ENCODE peak calls at places on chromosomes 7 and 10, in six cellular contexts. D is H1, X is GM12891, L is HepG2, F is K562, B is GM12878. V is an unnamed sample.

GRCh38 chr10:93261961-93262610 is 188.4 kb downstream of the CYP26A1 start:
- DNase-seq in D (no peak), X (no peak), L (no peak), F (no peak), B (no peak), V (no peak)

GRCh38 chr7:151755131-151755787 is 121.7 kb downstream of the PRKAG2 start:
- DNase-seq in D (no peak), X (no peak), L (no peak), F (no peak), B (no peak), V (no peak)

GRCh38 chr7:134024729-134025128 is 102.4 kb upstream of the LRGUK start:
- DNase-seq in D (no peak), X (no peak), L (no peak), F (no peak), B (no peak), V (no peak)

GRCh38 chr10:22344204-22344603 is 1.1 kb upstream of the SPAG6 start:
- DNase-seq in D (no peak), X (no peak), L (no peak), F (no peak), B (no peak), V (no peak)

GRCh38 chr10:87696922-87697714 is 37.4 kb downstream of the PAPSS2 start:
- DNase-seq in D (no peak), X (no peak), L (no peak), F (no peak), B (no peak), V (no peak)

GRCh38 chr10:77393821-77394501 is 243.6 kb downstream of the KCNMA1 start:
- DNase-seq in D (no peak), X (no peak), L (no peak), F (no peak), B (no peak), V (no peak)

GRCh38 chr7:157279973-157280841 is 56.6 kb upstream of the DNAJB6 start:
- DNase-seq in D (no peak), X (no peak), L (no peak), F (no peak), B (no peak), V (no peak)

GRCh38 chr10:50651808-50652207 is 28.1 kb upstream of the SGMS1 start:
- DNase-seq in D (no peak), X (no peak), L (no peak), F (no peak), B (no peak), V (no peak)

DNA sequence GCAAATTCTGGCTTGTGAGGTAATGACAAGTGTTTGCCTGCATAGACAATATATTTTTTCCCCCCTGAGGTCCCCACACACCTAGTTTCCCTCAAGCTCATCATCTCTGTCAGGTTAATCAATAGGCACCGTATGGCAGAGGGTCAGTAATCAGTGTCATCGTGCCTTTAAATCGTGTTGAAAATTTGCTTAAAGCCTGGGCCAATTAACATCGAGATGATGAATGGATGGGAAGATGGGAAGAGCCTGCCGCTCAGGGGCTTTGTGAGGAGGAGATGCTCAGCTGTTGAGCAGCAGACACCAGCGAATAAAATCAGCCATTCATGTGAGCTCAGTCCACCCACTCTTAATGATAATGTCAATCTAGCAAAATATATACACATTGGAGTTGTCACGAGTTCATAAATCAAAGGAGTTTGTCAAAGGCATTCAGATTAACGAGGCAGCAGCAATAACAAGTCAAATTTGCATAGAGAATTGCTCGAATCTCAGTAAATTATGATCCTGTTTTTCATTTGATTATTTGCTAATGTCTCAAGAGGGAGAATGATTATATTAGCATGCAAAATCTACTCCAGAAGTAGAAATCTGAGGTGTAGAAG is 97.7 kb downstream of the BTRC start:
- DNase-seq in D (no peak), X (no peak), L (no peak), F (no peak), B (no peak), V (no peak)
- TF ChIP-seq POLR2A in D (no peak), X (no peak), L (no peak), F (no peak), B (no peak), V (no peak)

GRCh38 chr10:80507484-80507880 is 30.2 kb upstream of the SH2D4B start:
- DNase-seq in D (no peak), X (no peak), L (no peak), F (no peak), B (no peak), V (no peak)

GRCh38 chr10:80506836-80507483 is 30.7 kb upstream of the SH2D4B start:
- DNase-seq in D (no peak), X (no peak), L (no peak), F (no peak), B (no peak), V (no peak)

GRCh38 chr10:80509403-80510161 is 28.1 kb upstream of the SH2D4B start:
- DNase-seq in D (no peak), X (no peak), L (no peak), F (no peak), B (no peak), V (no peak)

GRCh38 chr10:80506189-80506575 is 31.5 kb upstream of the SH2D4B start:
- DNase-seq in D (no peak), X (no peak), L (peak), F (no peak), B (no peak), V (no peak)

GRCh38 chr10:80509108-80509402 is 28.6 kb upstream of the SH2D4B start:
- DNase-seq in D (no peak), X (no peak), L (no peak), F (no peak), B (no peak), V (no peak)
- TF ChIP-seq POLR2AphosphoS5 in D (no peak), X (no peak), L (no peak), F (no peak), B (no peak), V (no peak)

DNA sequence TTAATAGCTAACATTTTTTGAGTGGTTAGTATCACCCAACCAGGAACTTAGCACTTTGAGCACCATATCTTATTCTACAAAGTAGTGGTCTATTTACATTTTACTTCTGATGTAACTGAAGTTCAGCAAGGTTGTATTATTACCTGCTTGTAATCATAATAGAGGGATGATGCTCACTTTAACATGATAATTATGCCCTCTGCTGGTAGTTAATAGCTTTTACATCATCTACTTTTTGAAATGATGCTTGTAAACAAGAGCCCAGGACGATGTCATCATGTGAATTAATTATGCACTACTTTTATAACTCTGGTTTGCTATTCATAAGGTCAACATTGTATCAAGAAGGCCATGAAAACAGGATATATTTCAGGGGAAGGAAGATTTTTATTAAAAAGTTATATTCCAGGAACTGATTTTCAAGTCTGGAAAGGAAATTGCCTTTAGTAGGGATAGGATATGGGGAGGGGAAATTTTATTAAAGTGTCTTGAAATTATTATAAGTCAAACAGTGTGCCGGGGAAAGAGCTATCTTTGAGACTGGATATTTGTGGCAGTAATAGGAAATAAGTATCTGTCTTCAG is 80.3 kb upstream of the SCIN start:
- DNase-seq in D (no peak), X (no peak), L (peak), F (peak), B (no peak), V (no peak)
- TF ChIP-seq TAF1 in D (no peak), X (no peak), L (no peak), F (no peak), B (no peak), V (no peak)

GRCh38 chr10:118342638-118343020 is 505 bp upstream of the FAM204A start:
- DNase-seq in D (no peak), X (no peak), L (peak), F (no peak), B (no peak), V (no peak)

GRCh38 chr10:118343549-118343948 is 1.4 kb upstream of the FAM204A start:
- DNase-seq in D (no peak), X (no peak), L (no peak), F (no peak), B (no peak), V (no peak)

GRCh38 chr10:118343115-118343514 is 991 bp upstream of the FAM204A start:
- DNase-seq in D (no peak), X (no peak), L (no peak), F (no peak), B (no peak), V (no peak)

GRCh38 chr10:118340486-118340885 is 1.6 kb downstream of the FAM204A start:
- DNase-seq in D (no peak), X (no peak), L (no peak), F (peak), B (no peak), V (no peak)

DNA sequence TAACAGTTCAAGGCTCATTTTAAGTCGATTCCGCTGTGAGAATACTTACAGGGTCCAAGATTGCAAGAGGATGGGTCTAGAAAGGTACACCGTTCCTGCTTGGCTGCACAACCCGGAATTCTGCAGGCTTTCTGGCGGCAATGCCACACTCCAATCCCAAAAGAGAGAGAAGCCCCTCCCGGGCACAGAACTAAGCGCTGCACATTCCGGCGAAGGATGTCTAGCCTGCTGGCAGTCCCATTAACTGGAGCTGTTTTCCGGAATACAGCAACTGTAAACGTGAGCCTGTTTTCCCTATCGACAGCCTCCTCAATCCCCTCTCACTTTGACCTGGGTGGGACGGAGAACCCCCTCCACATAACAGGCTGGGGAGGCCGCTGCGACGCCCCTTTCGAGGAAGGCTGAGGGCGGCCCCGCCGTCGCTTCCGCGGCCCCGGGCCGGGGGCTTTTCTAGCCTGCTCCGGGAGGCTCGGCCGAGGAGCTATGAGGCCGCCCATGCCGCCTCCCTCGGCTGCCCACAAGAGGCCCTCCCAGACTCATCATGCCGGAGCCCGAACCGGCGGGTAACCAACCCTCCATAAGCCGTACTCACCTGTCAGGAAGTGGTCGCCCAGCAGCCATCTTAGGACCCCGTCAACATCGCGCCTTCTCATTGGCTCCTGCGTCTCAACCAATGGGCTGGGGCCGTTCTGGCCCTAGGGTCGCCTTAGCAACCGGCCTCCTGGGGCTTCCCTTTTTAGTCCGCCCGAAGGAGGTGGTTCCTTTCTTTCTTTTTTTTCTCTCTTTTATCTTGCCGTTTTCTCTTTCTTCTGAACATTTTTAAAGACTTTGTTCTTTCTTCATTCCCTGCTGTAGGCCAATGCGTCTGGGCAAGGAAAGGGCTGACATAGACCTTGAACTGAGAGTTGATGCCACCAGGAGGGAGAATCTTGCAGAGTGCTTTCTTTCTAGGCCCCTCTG is at the start of gene FAM204A:
- DNase-seq in D (peak), X (peak), L (peak), F (peak), B (peak), V (peak)
- TF ChIP-seq POLR2A in D (no peak), X (peak), L (peak), F (peak), B (peak), V (peak)

DNA sequence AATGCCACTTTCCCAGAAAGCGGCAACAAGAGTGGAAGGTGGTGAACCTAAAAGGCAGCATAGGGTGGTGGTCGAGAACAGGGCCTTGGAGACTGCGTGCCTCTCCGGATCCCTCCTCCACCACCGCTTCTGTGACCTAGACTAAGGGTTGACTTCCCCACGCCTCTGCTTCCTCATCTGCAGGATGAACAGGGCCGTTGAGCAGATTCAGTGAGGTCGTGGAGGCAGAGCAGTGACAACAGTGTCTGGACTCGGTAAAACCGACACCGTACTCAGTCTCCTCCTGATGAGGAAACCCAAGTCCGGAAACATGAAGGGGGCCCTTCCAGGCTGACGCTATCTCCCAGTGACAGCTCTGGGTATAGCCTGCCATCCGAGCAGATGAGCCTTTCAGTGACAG is 162.6 kb downstream of the CELF2 start:
- DNase-seq in D (no peak), X (no peak), L (no peak), F (peak), B (no peak), V (no peak)
- TF ChIP-seq POLR2AphosphoS5 in D (no peak), X (peak), L (no peak), F (no peak), B (no peak), V (peak)

GRCh38 chr7:101536232-101536631 is 92.9 kb downstream of the MYL10 start:
- DNase-seq in D (no peak), X (no peak), L (peak), F (no peak), B (no peak), V (no peak)

GRCh38 chr7:101534015-101534803 is 94.9 kb downstream of the MYL10 start:
- DNase-seq in D (no peak), X (no peak), L (no peak), F (no peak), B (no peak), V (no peak)

GRCh38 chr7:101535333-101535732 is 93.8 kb downstream of the MYL10 start:
- DNase-seq in D (no peak), X (no peak), L (no peak), F (no peak), B (no peak), V (no peak)

GRCh38 chr7:101533103-101533465 is 96.0 kb downstream of the MYL10 start:
- DNase-seq in D (no peak), X (no peak), L (no peak), F (no peak), B (no peak), V (no peak)

GRCh38 chr7:101534873-101535272 is 94.2 kb downstream of the MYL10 start:
- DNase-seq in D (no peak), X (no peak), L (no peak), F (no peak), B (no peak), V (no peak)
- TF ChIP-seq TAF1 in D (no peak), X (no peak), L (no peak), F (no peak), B (no peak), V (no peak)

GRCh38 chr7:139340037-139340807 is 915 bp upstream of the FMC1 start:
- DNase-seq in D (peak), X (peak), L (peak), F (peak), B (peak), V (peak)
- TF ChIP-seq POLR2A in D (no peak), X (peak), L (peak), F (peak), B (peak), V (no peak)

DNA sequence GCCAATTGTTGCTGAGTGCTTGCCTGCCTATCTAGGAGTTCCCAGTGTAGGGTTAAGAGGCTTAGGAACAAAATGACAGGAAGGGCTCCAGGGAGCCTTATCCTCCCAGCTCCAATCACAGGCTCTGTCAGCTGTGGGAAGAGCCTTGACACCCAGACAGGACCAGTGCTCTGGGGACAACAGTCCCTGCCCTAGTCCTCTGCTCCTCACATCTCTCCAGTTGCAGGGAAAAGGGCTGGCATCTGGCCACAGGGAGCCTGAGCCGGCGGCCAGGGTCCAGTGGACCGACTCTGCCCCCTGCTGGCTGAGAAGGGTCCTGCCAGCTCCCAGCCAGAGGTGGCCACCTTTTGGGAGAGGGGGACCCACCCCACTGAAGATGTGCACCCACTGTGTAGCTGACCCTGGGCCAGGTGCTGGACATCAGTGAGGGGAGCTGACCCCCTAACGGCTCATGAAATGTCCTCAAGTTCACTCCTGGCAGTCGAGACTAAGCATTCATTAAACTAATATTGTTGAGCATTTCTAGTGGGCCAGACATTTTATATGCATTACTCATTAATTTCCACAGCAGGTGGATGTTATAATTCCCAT is 17.6 kb downstream of the DNAJB12 start:
- DNase-seq in D (no peak), X (no peak), L (peak), F (peak), B (no peak), V (no peak)
- TF ChIP-seq POLR2AphosphoS5 in D (no peak), X (no peak), L (no peak), F (peak), B (no peak), V (no peak)

DNA sequence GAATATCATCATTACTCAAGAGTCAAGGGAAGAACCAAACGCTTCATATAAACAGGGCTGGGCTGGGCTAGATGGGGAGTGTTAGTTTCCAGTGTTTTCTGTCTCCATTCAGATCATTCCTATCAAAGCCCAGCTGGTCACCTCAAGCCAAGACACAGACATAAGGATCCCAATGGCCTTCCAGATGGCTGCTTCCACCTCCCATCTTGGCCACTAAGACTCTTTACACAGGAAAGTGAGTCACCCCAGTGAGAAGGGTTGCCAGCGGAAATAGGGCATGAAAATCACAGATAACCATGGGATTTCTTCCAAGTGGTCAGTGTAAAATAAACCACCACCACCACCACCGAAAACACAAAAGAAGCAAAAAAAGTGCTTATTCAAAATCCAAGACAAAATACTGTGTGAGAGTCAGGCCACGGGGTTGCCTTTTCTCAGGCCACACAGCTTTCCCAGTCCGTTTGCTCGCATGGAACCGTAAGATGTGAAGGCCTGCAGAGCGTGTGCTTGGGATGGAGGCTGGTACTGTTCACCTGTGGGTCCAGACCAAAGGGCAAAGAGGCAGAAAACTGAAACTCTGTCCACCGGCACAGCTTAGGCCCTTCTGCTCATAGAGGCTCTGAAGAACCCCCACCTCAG is 5.6 kb downstream of the PRSS2 start:
- DNase-seq in D (no peak), X (no peak), L (no peak), F (no peak), B (no peak), V (no peak)
- TF ChIP-seq TAF1 in D (no peak), X (no peak), L (no peak), F (no peak), B (no peak), V (no peak)

DNA sequence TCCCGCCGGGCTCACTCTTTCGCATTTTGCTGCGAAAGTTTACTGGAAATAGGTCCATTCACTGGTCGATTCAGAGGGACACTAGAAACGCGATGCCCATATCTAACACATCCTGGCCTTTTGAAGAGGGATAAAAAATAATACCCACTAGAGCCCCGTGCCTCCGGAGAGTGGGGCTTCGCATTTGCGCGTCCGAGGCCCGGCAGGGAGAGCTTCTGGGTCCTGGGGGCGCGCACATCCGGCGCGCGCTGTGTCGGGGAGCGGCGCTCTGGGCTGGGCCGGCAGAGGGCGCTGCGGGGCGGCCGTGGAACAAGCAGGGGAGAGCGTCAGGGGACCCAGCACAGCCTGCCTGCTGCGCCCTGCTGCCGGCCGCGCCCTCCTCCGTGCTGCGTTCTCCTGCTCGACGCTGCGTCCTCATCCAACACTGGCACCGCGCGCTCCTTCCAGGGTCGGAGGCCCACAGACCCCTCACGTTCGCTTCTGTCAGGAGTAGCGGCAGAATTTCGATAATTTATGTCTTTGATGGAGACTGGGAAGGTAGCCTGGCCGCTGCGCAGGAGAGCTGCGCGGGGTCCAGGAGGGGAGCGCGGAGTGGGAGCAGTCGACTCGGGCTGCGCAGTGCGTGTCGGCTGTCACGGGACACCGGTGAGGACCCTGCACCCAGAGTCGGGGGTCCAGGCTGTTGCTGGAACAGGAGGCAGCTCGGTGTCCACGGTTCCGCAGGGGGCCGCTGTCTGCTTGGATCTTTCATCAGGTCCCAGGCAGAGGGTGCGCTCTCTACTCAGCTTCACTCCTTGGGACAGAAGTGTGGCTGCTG is 41.5 kb upstream of the ZNF32 start:
- DNase-seq in D (no peak), X (peak), L (peak), F (peak), B (no peak), V (peak)
- TF ChIP-seq POLR2A in D (no peak), X (no peak), L (no peak), F (no peak), B (no peak), V (no peak)

V was measured in GM12892.